ENCODE peak calls at places on chromosomes 4 and X, in eight cellular contexts. H, X, T, J, D, A, P and N are unnamed samples.

GRCh38 chrX:21658152-21658737 is at the start of gene KLHL34:
- DNase-seq in P (no peak), X (no peak), A (no peak), D (no peak), H (no peak), T (no peak), J (no peak), N (no peak)

GRCh38 chr4:7607156-7607910 is 172.6 kb upstream of the PSAPL1 start:
- DNase-seq in D (no peak), P (no peak), H (no peak), T (no peak), X (no peak), J (no peak), A (no peak), N (no peak)

GRCh38 chr4:173448919-173449641 is 50.2 kb upstream of the SCRG1 start:
- DNase-seq in D (no peak), H (no peak), X (no peak), P (no peak), J (peak), T (no peak), A (peak), N (no peak)

GRCh38 chr4:24736066-24736465 is 59.3 kb upstream of the SOD3 start:
- DNase-seq in X (no peak), J (peak), P (no peak), H (no peak), A (no peak), D (peak), T (no peak), N (no peak)

GRCh38 chr4:2968381-2968780 is 5.0 kb downstream of the GRK4 start:
- DNase-seq in J (no peak), D (no peak), A (no peak), H (no peak), X (no peak), T (no peak), P (no peak), N (no peak)

GRCh38 chr4:2484993-2485392 is 16.1 kb downstream of the RNF4 start:
- DNase-seq in H (no peak), A (no peak), J (no peak), X (no peak), D (no peak), T (peak), P (peak), N (no peak)

GRCh38 chrX:38649674-38650647 is 88.6 kb downstream of the TSPAN7 start:
- DNase-seq in H (no peak), X (no peak), T (no peak), J (peak), P (no peak), D (no peak), A (no peak), N (no peak)

GRCh38 chr4:37873383-37873782 is 17.5 kb upstream of the TBC1D1 start:
- DNase-seq in P (no peak), A (no peak), D (peak), T (no peak), H (no peak), X (no peak), J (no peak), N (no peak)

GRCh38 chr4:128427832-128428366 is 140.3 kb upstream of the PGRMC2 start:
- DNase-seq in J (peak), P (no peak), A (peak), T (no peak), D (peak), X (no peak), H (no peak), N (peak)

GRCh38 chr4:53777244-53777984 is 186.1 kb upstream of the LNX1 start:
- DNase-seq in H (no peak), P (no peak), X (no peak), A (no peak), J (no peak), D (peak), T (no peak), N (no peak)

GRCh38 chrX:42246814-42247213 is 323.5 kb upstream of the CASK start:
- DNase-seq in T (no peak), P (no peak), J (no peak), X (no peak), A (no peak), H (no peak), D (no peak), N (no peak)

GRCh38 chr4:21856754-21857153 is 91.8 kb downstream of the KCNIP4 start:
- DNase-seq in J (no peak), D (no peak), H (no peak), X (no peak), A (no peak), P (no peak), T (no peak), N (no peak)

GRCh38 chr4:20572976-20573375 is 127.3 kb upstream of the PACRGL start:
- DNase-seq in J (no peak), D (no peak), T (no peak), A (no peak), P (no peak), X (no peak), H (no peak), N (no peak)

GRCh38 chr4:183858011-183858615 is 47.0 kb upstream of the STOX2 start:
- DNase-seq in A (no peak), X (no peak), J (no peak), H (no peak), P (no peak), D (no peak), T (no peak), N (no peak)

GRCh38 chr4:2574863-2575262 is 38.4 kb downstream of the FAM193A start:
- DNase-seq in H (no peak), T (no peak), J (no peak), X (no peak), D (no peak), A (no peak), P (no peak), N (no peak)

GRCh38 chr4:80197132-80197573 is at the start of gene PRDM8:
- DNase-seq in H (no peak), A (peak), T (no peak), J (peak), X (peak), P (no peak), D (peak), N (peak)

GRCh38 chrX:53347948-53348347 is 66.6 kb upstream of the IQSEC2 start:
- DNase-seq in A (no peak), P (no peak), H (no peak), D (no peak), J (no peak), T (no peak), X (no peak), N (no peak)

GRCh38 chr4:156169861-156170260 is 216.2 kb upstream of the CTSO start:
- DNase-seq in J (no peak), P (no peak), X (no peak), H (no peak), A (no peak), D (no peak), T (no peak), N (no peak)

GRCh38 chr4:122845760-122846159 is 19.1 kb downstream of the FGF2 start:
- DNase-seq in P (no peak), D (no peak), J (no peak), X (no peak), H (no peak), A (no peak), T (no peak), N (no peak)

GRCh38 chr4:70356185-70356584 is 4.4 kb upstream of the SMR3A start:
- DNase-seq in H (no peak), X (no peak), T (no peak), D (no peak), J (no peak), A (no peak), P (no peak), N (no peak)

GRCh38 chr4:23477905-23478304 is 411.9 kb downstream of the PPARGC1A start:
- DNase-seq in J (no peak), A (no peak), T (no peak), P (no peak), H (no peak), D (no peak), X (no peak), N (no peak)

GRCh38 chrX:47854474-47854873 is 17.8 kb downstream of the ZNF81 start:
- DNase-seq in A (no peak), D (peak), H (no peak), P (no peak), J (peak), X (no peak), T (no peak), N (no peak)

GRCh38 chrX:4451591-4451990 is 738.1 kb upstream of the PRKX start:
- DNase-seq in X (no peak), H (no peak), J (no peak), D (no peak), P (no peak), T (no peak), A (no peak), N (no peak)

GRCh38 chrX:101410461-101410860 is 2.4 kb downstream of the HNRNPH2 start:
- DNase-seq in P (no peak), J (no peak), X (no peak), D (no peak), H (no peak), A (no peak), T (no peak), N (no peak)

GRCh38 chrX:100731441-100732281 is at the start of gene SYTL4:
- DNase-seq in T (no peak), X (no peak), D (no peak), H (no peak), A (no peak), P (no peak), J (no peak), N (no peak)

GRCh38 chr4:87224036-87224923 is 3.9 kb upstream of the KLHL8 start:
- DNase-seq in P (no peak), A (no peak), J (no peak), H (no peak), T (no peak), X (no peak), D (no peak), N (no peak)

GRCh38 chr4:72312032-72312650 is 256.9 kb downstream of the ADAMTS3 start:
- DNase-seq in A (no peak), X (peak), J (no peak), D (peak), T (no peak), P (no peak), H (no peak), N (no peak)

GRCh38 chrX:48580662-48581061 is 6.4 kb downstream of the RBM3 start:
- DNase-seq in D (no peak), H (no peak), X (no peak), T (no peak), P (no peak), A (no peak), J (no peak), N (no peak)

GRCh38 chrX:40773809-40774208 is 38.5 kb upstream of the MED14 start:
- DNase-seq in A (no peak), H (no peak), D (peak), X (no peak), J (no peak), P (no peak), T (no peak), N (no peak)

GRCh38 chr4:42706086-42706485 is 49.2 kb upstream of the ATP8A1 start:
- DNase-seq in H (no peak), A (no peak), T (no peak), X (no peak), J (no peak), D (no peak), P (no peak), N (no peak)

GRCh38 chr4:955161-955921 is 18.0 kb downstream of the DGKQ start:
- DNase-seq in X (no peak), P (no peak), J (no peak), D (no peak), T (no peak), A (no peak), H (no peak), N (no peak)

GRCh38 chrX:9770319-9770718 is 4.7 kb upstream of the GPR143 start:
- DNase-seq in A (no peak), X (no peak), H (no peak), J (no peak), D (peak), T (no peak), P (no peak), N (no peak)

GRCh38 chrX:110322603-110323002 is 4.7 kb upstream of the AMMECR1 start:
- DNase-seq in D (peak), X (no peak), P (no peak), T (no peak), J (peak), H (no peak), A (peak), N (no peak)

GRCh38 chr4:55382515-55383003 is 13.2 kb upstream of the TMEM165 start:
- DNase-seq in X (no peak), D (no peak), A (no peak), T (no peak), H (no peak), P (no peak), J (no peak), N (no peak)

GRCh38 chrX:69365755-69366154 is 138.4 kb upstream of the NALF2 start:
- DNase-seq in P (no peak), D (no peak), T (no peak), J (no peak), A (no peak), X (no peak), H (no peak), N (no peak)